ENCODE peak calls at places on chromosomes 16 and 17, in four cellular contexts. R is H1, B is HepG2, L is GM12878. W is an unnamed sample.

GRCh38 chr17:76686538-76687277 is 24.1 kb downstream of the MXRA7 start:
- DNase-seq in B (no peak), L (no peak), R (no peak), W (no peak)

GRCh38 chr17:44909681-44910144 is 5.6 kb downstream of the GFAP start:
- DNase-seq in L (no peak), B (no peak), R (no peak), W (no peak)

GRCh38 chr17:80531400-80531799 is 13.2 kb upstream of the RPTOR start:
- DNase-seq in B (no peak), R (no peak), L (no peak), W (no peak)

GRCh38 chr16:17617021-17617420 is 146.3 kb upstream of the XYLT1 start:
- DNase-seq in L (no peak), R (no peak), B (no peak), W (no peak)

GRCh38 chr16:57634171-57634570 is 5.7 kb downstream of the ADGRG1 start:
- DNase-seq in L (no peak), B (no peak), R (no peak), W (no peak)

GRCh38 chr17:74031314-74032080 is 172.0 kb upstream of the RPL38 start:
- DNase-seq in R (no peak), L (no peak), B (no peak), W (no peak)

GRCh38 chr17:41966453-41967140 is at the start of gene CNP:
- DNase-seq in L (peak), B (peak), R (no peak), W (no peak)

GRCh38 chr16:27374794-27375499 is 27.0 kb upstream of the IL21R start:
- DNase-seq in R (peak), L (peak), B (peak), W (peak)

GRCh38 chr16:3173892-3174617 is 13.9 kb upstream of the OR1F1 start:
- DNase-seq in R (no peak), B (peak), L (no peak), W (peak)

GRCh38 chr16:65054457-65054856 is 67.4 kb downstream of the CDH11 start:
- DNase-seq in B (no peak), L (no peak), R (no peak), W (no peak)

GRCh38 chr16:14455577-14455976 is 174.5 kb downstream of the PARN start:
- DNase-seq in B (peak), L (no peak), R (no peak), W (no peak)

GRCh38 chr16:74463888-74464287 is 42.6 kb upstream of the CLEC18B start:
- DNase-seq in L (no peak), B (no peak), R (no peak), W (no peak)

GRCh38 chr17:43044024-43044423 is 19.0 kb downstream of the RND2 start:
- DNase-seq in L (no peak), B (no peak), R (no peak), W (no peak)

GRCh38 chr17:50221500-50222480 is 20.4 kb upstream of the COL1A1 start:
- DNase-seq in R (no peak), B (no peak), L (no peak), W (no peak)

GRCh38 chr17:48409607-48410006 is 20.4 kb downstream of the SKAP1 start:
- DNase-seq in B (no peak), R (no peak), L (no peak), W (no peak)

DNA sequence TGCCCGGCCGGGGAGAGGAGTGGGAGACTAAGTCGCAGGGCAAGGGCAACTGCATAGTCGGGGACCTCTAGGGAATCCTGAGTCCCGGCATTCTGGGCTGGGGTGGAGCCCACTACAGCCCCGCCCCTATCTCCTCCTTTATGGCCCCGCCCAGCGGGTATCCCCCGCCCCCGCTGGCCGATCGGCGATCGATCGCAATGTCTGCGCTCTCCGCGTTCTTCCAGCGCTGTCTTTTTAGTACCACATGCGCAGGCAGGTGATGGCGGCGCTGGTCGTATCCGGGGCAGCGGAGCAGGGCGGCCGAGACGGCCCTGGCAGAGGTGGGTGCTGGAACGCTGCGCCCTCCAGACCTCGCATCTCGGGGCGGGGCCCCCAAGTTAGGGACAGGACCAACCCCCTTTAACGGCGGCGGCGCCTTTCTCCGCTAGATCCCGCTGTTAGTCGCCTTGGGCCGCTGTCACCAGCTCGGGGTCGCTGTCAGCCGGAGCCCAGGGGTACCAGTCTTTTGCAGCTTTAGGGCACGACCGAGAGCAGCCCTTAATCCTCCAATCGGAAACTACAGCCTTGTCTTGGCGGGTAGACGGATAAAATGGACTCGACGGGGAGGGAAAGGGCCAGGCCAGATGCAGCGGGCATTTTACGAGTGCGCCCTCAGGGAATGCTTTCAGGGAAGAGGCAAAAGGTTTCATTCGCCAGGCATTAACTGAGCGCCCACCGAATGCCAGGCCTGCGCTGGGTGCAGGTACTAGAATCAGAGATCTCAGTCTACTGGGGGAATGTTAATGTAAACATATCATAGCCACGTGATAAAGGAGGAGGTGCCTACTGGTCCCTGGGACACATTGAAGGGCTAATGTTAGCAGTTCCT is at the start of gene DPH1:
- DNase-seq in L (peak), R (peak), B (peak), W (no peak)
- TF ChIP-seq SUZ12 in L (no peak), R (no peak), B (no peak), W (no peak)

GRCh38 chr16:50245417-50246298 is 20.7 kb upstream of the ADCY7 start:
- DNase-seq in R (no peak), L (no peak), B (peak), W (no peak)

GRCh38 chr16:50247123-50247905 is 19.0 kb upstream of the ADCY7 start:
- DNase-seq in L (no peak), B (no peak), R (no peak), W (no peak)

GRCh38 chr16:50246299-50247122 is 19.8 kb upstream of the ADCY7 start:
- DNase-seq in R (no peak), B (no peak), L (no peak), W (no peak)

GRCh38 chr16:50244140-50244503 is 22.2 kb upstream of the ADCY7 start:
- DNase-seq in R (no peak), L (no peak), B (no peak), W (no peak)

GRCh38 chr16:50244504-50245416 is 21.6 kb upstream of the ADCY7 start:
- DNase-seq in B (no peak), R (no peak), L (no peak), W (no peak)
- H3K9ac ChIP-seq in B (peak), R (no peak), L (no peak), W (peak)

GRCh38 chr16:77171750-77172635 is 19.0 kb upstream of the MON1B start:
- DNase-seq in R (no peak), B (peak), L (no peak), W (peak)
- TF ChIP-seq SUZ12 in R (no peak), B (no peak), L (no peak), W (no peak)

GRCh38 chr17:32777922-32778321 is 99.0 kb downstream of the MYO1D start:
- DNase-seq in R (no peak), L (no peak), B (no peak), W (no peak)

GRCh38 chr17:32771396-32771795 is 105.5 kb downstream of the MYO1D start:
- DNase-seq in L (no peak), R (no peak), B (no peak), W (no peak)

GRCh38 chr17:32772453-32773025 is 104.4 kb downstream of the MYO1D start:
- DNase-seq in R (no peak), B (no peak), L (peak), W (no peak)

GRCh38 chr17:32777436-32777835 is 99.5 kb downstream of the MYO1D start:
- DNase-seq in L (no peak), B (no peak), R (no peak), W (no peak)

GRCh38 chr17:32774286-32775084 is 102.4 kb downstream of the MYO1D start:
- DNase-seq in R (no peak), L (no peak), B (no peak), W (no peak)
- H3K9ac ChIP-seq in R (no peak), L (no peak), B (no peak), W (no peak)

DNA sequence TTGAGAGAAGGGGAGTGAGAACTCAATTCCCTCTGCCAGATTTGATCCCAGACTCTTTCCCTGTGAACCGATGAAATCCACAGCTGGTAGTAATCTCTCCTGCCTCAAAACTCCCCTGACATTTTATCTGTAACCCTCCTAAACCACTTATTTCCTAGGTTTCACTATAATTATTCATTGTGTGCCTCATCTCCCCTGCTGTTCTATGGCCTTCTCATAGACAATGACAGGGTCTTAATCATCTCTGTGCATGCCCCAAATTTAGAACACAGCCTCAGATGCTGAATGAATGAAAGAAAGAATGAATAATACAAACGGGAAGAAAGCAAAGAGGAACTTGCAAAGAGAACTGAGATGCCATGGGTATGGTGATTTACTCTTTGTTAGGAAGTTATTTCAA is 451.1 kb downstream of the HS3ST3B1 start:
- DNase-seq in L (no peak), R (no peak), B (no peak), W (no peak)
- TF ChIP-seq SUZ12 in L (no peak), R (no peak), B (no peak), W (no peak)

GRCh38 chr17:72624652-72625051 is 467.8 kb downstream of the SLC39A11 start:
- DNase-seq in R (no peak), B (no peak), L (no peak), W (no peak)
- H3K9ac ChIP-seq in R (no peak), B (no peak), L (no peak), W (no peak)

DNA sequence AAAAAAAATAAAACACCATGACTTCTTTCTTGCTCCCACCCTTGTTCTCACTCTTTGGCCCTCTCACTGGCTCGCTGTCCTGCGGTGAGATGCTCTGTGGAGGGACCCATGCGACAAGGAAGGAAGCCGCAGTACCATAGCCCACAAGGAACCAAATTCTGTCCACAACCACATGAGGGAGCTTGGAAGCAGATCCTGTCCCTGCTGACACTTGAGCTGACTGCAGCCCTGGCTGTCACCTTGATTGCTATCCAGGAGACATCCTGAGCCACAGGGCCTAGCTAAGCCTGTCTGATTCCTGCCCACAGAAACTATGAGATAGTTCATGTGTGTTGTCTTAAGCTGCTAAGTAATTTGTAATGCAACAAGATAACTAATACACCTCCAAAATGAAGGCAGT is 4.8 kb upstream of the MT2A start:
- DNase-seq in L (no peak), R (no peak), B (peak), W (no peak)
- TF ChIP-seq SUZ12 in L (no peak), R (no peak), B (no peak), W (no peak)

GRCh38 chr17:78484300-78485159 is 92.7 kb downstream of the DNAH17 start:
- DNase-seq in R (no peak), B (no peak), L (no peak), W (no peak)
- H3K9ac ChIP-seq in R (no peak), B (no peak), L (peak), W (peak)

GRCh38 chr17:45950888-45951287 is 48.2 kb upstream of the STH start:
- DNase-seq in L (no peak), R (no peak), B (no peak), W (no peak)

GRCh38 chr17:45948498-45948880 is 50.6 kb upstream of the STH start:
- DNase-seq in L (no peak), B (no peak), R (no peak), W (no peak)

GRCh38 chr17:45949755-45950320 is 49.2 kb upstream of the STH start:
- DNase-seq in B (no peak), L (no peak), R (no peak), W (no peak)

GRCh38 chr17:45948881-45949624 is 50.0 kb upstream of the STH start:
- DNase-seq in B (peak), R (peak), L (no peak), W (peak)

DNA sequence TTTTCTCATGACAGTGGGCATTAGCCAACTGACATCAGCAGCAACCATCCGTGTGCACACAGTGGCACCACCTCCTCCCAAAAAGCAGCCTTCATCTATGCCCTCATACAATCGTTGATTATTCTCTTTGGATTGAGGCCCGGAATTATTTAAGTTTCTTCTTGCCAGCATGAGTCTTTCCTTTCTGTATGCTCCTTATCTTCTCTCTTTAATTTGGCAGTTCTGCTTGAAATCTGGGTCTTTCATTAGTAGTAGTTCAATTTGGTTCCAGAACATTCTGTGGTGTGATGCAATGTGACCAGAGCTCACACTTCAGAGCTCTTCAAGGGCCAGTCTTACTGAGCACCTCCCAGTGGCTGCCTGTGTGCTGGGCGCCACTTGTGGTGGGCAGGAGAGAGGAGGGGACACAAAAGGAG is 52.2 kb upstream of the STH start:
- DNase-seq in B (no peak), L (no peak), R (no peak), W (no peak)
- TF ChIP-seq SUZ12 in B (no peak), L (no peak), R (no peak), W (no peak)

W was measured in NT2/D1.